ENCODE peak calls at places on chromosome X, in eight cellular contexts. X is stromal cell of bone marrow, D is brain microvascular endothelial cell, T is NCI-H510A, H is heart left ventricle, R is SK-N-MC, W is caudate nucleus, I is hepatocyte. V is an unnamed sample.

GRCh38 chrX:153645151-153645550 is 1.9 kb upstream of the DUSP9 start:
- DNase-seq in D (no peak), X (no peak), T (no peak), W (no peak), I (no peak), H (peak), R (no peak), V (no peak)

GRCh38 chrX:125295337-125295736 is 24.3 kb upstream of the TEX13C start:
- DNase-seq in W (no peak), I (no peak), H (no peak), T (no peak), R (no peak), X (no peak), D (no peak), V (no peak)

GRCh38 chrX:154125356-154126040 is 18.5 kb upstream of the OPN1LW start:
- DNase-seq in H (peak), W (no peak), T (no peak), I (no peak), R (no peak), X (no peak), D (no peak), V (no peak)

GRCh38 chrX:133639726-133640125 is 224.4 kb upstream of the GPC4 start:
- DNase-seq in D (no peak), R (no peak), T (no peak), W (no peak), I (no peak), X (no peak), H (no peak), V (no peak)

GRCh38 chrX:79176028-79176427 is 31.5 kb downstream of the GPR174 start:
- DNase-seq in D (no peak), H (no peak), R (no peak), I (no peak), T (no peak), X (no peak), W (no peak), V (no peak)

GRCh38 chrX:40011483-40012038 is 86.2 kb downstream of the BCOR start:
- DNase-seq in I (no peak), D (no peak), T (no peak), X (no peak), R (no peak), H (no peak), W (no peak), V (no peak)

GRCh38 chrX:69177511-69178162 is 12.4 kb upstream of the PJA1 start:
- DNase-seq in D (no peak), X (no peak), I (no peak), R (no peak), H (no peak), W (no peak), T (no peak), V (no peak)

GRCh38 chrX:2691543-2692220 is 587 bp downstream of the CD99 start:
- DNase-seq in T (no peak), D (no peak), X (no peak), W (no peak), I (peak), H (peak), R (no peak), V (peak)

GRCh38 chrX:124804962-124805361 is 458.6 kb downstream of the SH2D1A start:
- DNase-seq in D (no peak), I (no peak), T (no peak), R (no peak), H (no peak), W (no peak), X (no peak), V (no peak)

GRCh38 chrX:63743596-63743995 is 41.4 kb downstream of the ARHGEF9 start:
- DNase-seq in R (no peak), X (no peak), D (no peak), T (no peak), I (no peak), H (no peak), W (no peak), V (no peak)

GRCh38 chrX:17174671-17175070 is 200.3 kb upstream of the NHS start:
- DNase-seq in T (no peak), X (no peak), D (no peak), R (no peak), I (no peak), W (peak), H (peak), V (no peak)

GRCh38 chrX:71604796-71605568 is 13.3 kb downstream of the CXCR3 start:
- DNase-seq in W (no peak), H (no peak), R (no peak), D (no peak), T (no peak), X (no peak), I (no peak), V (no peak)

GRCh38 chrX:153649178-153649914 is 2.3 kb downstream of the DUSP9 start:
- DNase-seq in I (peak), X (no peak), H (peak), D (no peak), R (no peak), T (peak), W (no peak), V (peak)

GRCh38 chrX:63560601-63561218 is 209.6 kb upstream of the SPIN4 start:
- DNase-seq in X (peak), R (peak), T (peak), I (peak), H (peak), W (peak), D (peak), V (peak)

GRCh38 chrX:134801267-134801666 is 143.0 kb upstream of the PLAC1 start:
- DNase-seq in D (peak), T (no peak), I (no peak), X (no peak), H (no peak), W (no peak), R (no peak), V (no peak)

GRCh38 chrX:9019151-9019550 is 14.8 kb downstream of the FAM9B start:
- DNase-seq in R (no peak), D (no peak), I (no peak), X (peak), W (no peak), T (no peak), H (no peak), V (no peak)

GRCh38 chrX:149950681-149951080 is 12.4 kb upstream of the EOLA2 start:
- DNase-seq in T (no peak), R (no peak), H (no peak), W (no peak), I (peak), X (peak), D (peak), V (no peak)

GRCh38 chrX:290476-291166 is 9.4 kb downstream of the PLCXD1 start:
- DNase-seq in I (no peak), D (no peak), H (peak), X (no peak), R (no peak), W (no peak), T (no peak), V (no peak)

GRCh38 chrX:13164611-13165010 is 120.2 kb upstream of the FAM9C start:
- DNase-seq in X (no peak), W (no peak), H (no peak), D (no peak), T (no peak), R (no peak), I (no peak), V (no peak)

GRCh38 chrX:104136241-104137019 is 20.4 kb downstream of the SLC25A53 start:
- DNase-seq in I (peak), R (peak), D (peak), W (no peak), T (peak), H (no peak), X (peak), V (peak)

GRCh38 chrX:40140706-40141499 is 43.1 kb upstream of the BCOR start:
- DNase-seq in W (no peak), X (no peak), I (no peak), H (peak), R (no peak), D (no peak), T (no peak), V (no peak)

GRCh38 chrX:95318882-95319281 is 1365.8 kb upstream of the DIAPH2 start:
- DNase-seq in X (no peak), R (no peak), I (peak), T (no peak), W (no peak), D (no peak), H (no peak), V (no peak)

GRCh38 chrX:103845165-103845653 is 13.2 kb upstream of the RAB9B start:
- DNase-seq in I (peak), X (peak), H (peak), W (no peak), T (no peak), D (peak), R (no peak), V (peak)

GRCh38 chrX:19888419-19888879 is 1.0 kb upstream of the SH3KBP1 start:
- DNase-seq in X (peak), T (no peak), D (peak), H (no peak), W (peak), I (peak), R (no peak), V (no peak)

GRCh38 chrX:55490121-55490520 is 473 bp upstream of the USP51 start:
- DNase-seq in H (no peak), W (no peak), R (no peak), T (no peak), X (no peak), I (no peak), D (no peak), V (no peak)

GRCh38 chrX:2576793-2577192 is 76.0 kb upstream of the DHRSX start:
- DNase-seq in T (no peak), H (no peak), D (no peak), W (no peak), R (no peak), X (no peak), I (no peak), V (no peak)

GRCh38 chrX:9804444-9804843 is 18.2 kb downstream of the SHROOM2 start:
- DNase-seq in I (no peak), D (no peak), T (no peak), W (no peak), X (no peak), H (no peak), R (no peak), V (no peak)

V was measured in lung.